ENCODE peak calls at places on chromosomes 5 and 9, in four cellular contexts. T, W, X and E are unnamed samples.
A peak's percentile ranks its signal among the peaks of the same experiment; 100 is the strongest.

GRCh38 chr9:31304576-31304975 is 1079.9 kb upstream of the ACO1 start:
- DNase-seq in T (no peak), W (no peak), X (no peak), E (no peak)

GRCh38 chr5:176175101-176175852 is 62.9 kb upstream of the SIMC1 start:
- DNase-seq in T (no peak), W (no peak), X (no peak), E (no peak)

GRCh38 chr5:86824642-86825041 is 206.9 kb downstream of the COX7C start:
- DNase-seq in T (no peak), W (no peak), X (no peak), E (no peak)

GRCh38 chr5:34715711-34716110 is 59.6 kb downstream of the RAI14 start:
- DNase-seq in T (no peak), W (no peak), X (no peak), E (no peak)

GRCh38 chr5:6504677-6505414 is 56.2 kb downstream of the UBE2QL1 start:
- DNase-seq in T (peak; percentile 95), W (no peak), X (no peak), E (no peak)

GRCh38 chr5:139711852-139712171 is 63.7 kb downstream of the CXXC5 start:
- DNase-seq in T (no peak), W (peak; percentile 61), X (no peak), E (no peak)

GRCh38 chr5:113122053-113122452 is 145.5 kb downstream of the DCP2 start:
- DNase-seq in T (no peak), W (no peak), X (no peak), E (no peak)

GRCh38 chr9:37301369-37302172 is 120.9 kb upstream of the GRHPR start:
- DNase-seq in T (no peak), W (no peak), X (no peak), E (no peak)

GRCh38 chr5:148474025-148474511 is 90.3 kb downstream of the FBXO38 start:
- DNase-seq in T (no peak), W (no peak), X (no peak), E (no peak)

GRCh38 chr9:123544007-123544827 is 188.2 kb downstream of the CRB2 start:
- DNase-seq in T (peak; percentile 45), W (no peak), X (peak; percentile 33), E (peak; percentile 51)